ENCODE peak calls at places on chromosome 13, in four cellular contexts. N is IMR-90, E is H9, B is H1. K is an unnamed sample.

GRCh38 chr13:79966039-79966438 is 374.9 kb downstream of the SPRY2 start:
- DNase-seq in B (no peak), N (peak), E (no peak), K (no peak)

GRCh38 chr13:84870190-84870589 is 929.0 kb downstream of the SLITRK6 start:
- DNase-seq in E (peak), B (no peak), N (no peak), K (peak)

GRCh38 chr13:61286148-61286745 is 129.4 kb downstream of the PCDH20 start:
- DNase-seq in E (peak), N (no peak), B (peak), K (peak)

GRCh38 chr13:33004454-33004853 is 11.8 kb upstream of the KL start:
- DNase-seq in E (no peak), N (no peak), B (no peak), K (peak)

GRCh38 chr13:30422056-30422914 is at the start of gene UBE2L5:
- DNase-seq in B (peak), E (peak), N (peak), K (peak)

GRCh38 chr13:44932850-44933251 is 56.4 kb downstream of the NUFIP1 start:
- DNase-seq in N (peak), E (no peak), B (no peak), K (no peak)

GRCh38 chr13:19681517-19681916 is 48.1 kb downstream of the MPHOSPH8 start:
- DNase-seq in N (peak), E (no peak), B (no peak), K (peak)

GRCh38 chr13:50626031-50626643 is 217.4 kb downstream of the DLEU7 start:
- DNase-seq in N (no peak), E (no peak), B (no peak), K (no peak)

GRCh38 chr13:93066187-93066586 is 160.4 kb upstream of the GPC6 start:
- DNase-seq in B (no peak), N (peak), E (no peak), K (no peak)

GRCh38 chr13:30862707-30863106 is 43.4 kb upstream of the MEDAG start:
- DNase-seq in N (no peak), B (no peak), E (no peak), K (peak)

GRCh38 chr13:106173891-106174610 is 361.4 kb downstream of the EFNB2 start:
- DNase-seq in E (no peak), N (no peak), B (no peak), K (no peak)

GRCh38 chr13:20116213-20116612 is 44.6 kb downstream of the GJA3 start:
- DNase-seq in B (no peak), N (no peak), E (no peak), K (peak)

GRCh38 chr13:104014803-104015645 is 948.8 kb upstream of the SLC10A2 start:
- DNase-seq in N (peak), B (no peak), E (no peak), K (no peak)

GRCh38 chr13:20353973-20354372 is 121.9 kb upstream of the GJB6 start:
- DNase-seq in E (no peak), B (no peak), N (peak), K (no peak)

GRCh38 chr13:76489299-76489698 is 396.9 kb downstream of the KCTD12 start:
- DNase-seq in B (no peak), N (no peak), E (no peak), K (no peak)

GRCh38 chr13:30870049-30870884 is 35.8 kb upstream of the MEDAG start:
- DNase-seq in N (peak), B (peak), E (peak), K (peak)

GRCh38 chr13:108922108-108922507 is 292.7 kb downstream of the MYO16 start:
- DNase-seq in B (no peak), N (no peak), E (no peak), K (no peak)

GRCh38 chr13:94415484-94415883 is 64.0 kb downstream of the DCT start:
- DNase-seq in B (no peak), N (no peak), E (no peak), K (peak)

GRCh38 chr13:87234981-87235380 is 436.2 kb upstream of the SLITRK5 start:
- DNase-seq in N (peak), B (no peak), E (no peak), K (no peak)

GRCh38 chr13:23381877-23382276 is 51.6 kb downstream of the SACS start:
- DNase-seq in E (no peak), N (no peak), B (no peak), K (no peak)

GRCh38 chr13:20118268-20119140 is 42.3 kb downstream of the GJA3 start:
- DNase-seq in B (no peak), N (no peak), E (peak), K (peak)

GRCh38 chr13:26132756-26133155 is 80.9 kb upstream of the SHISA2 start:
- DNase-seq in N (peak), B (no peak), E (no peak), K (peak)

GRCh38 chr13:27280009-27280646 is 9.5 kb downstream of the RASL11A start:
- DNase-seq in B (no peak), N (no peak), E (peak), K (no peak)

GRCh38 chr13:23797276-23797903 is 91.8 kb downstream of the MIPEP start:
- DNase-seq in B (no peak), N (no peak), E (no peak), K (no peak)

GRCh38 chr13:108915634-108916497 is 286.5 kb downstream of the MYO16 start:
- DNase-seq in N (peak), B (no peak), E (peak), K (peak)

GRCh38 chr13:30172593-30173300 is 134.6 kb downstream of the KATNAL1 start:
- DNase-seq in B (no peak), E (no peak), N (no peak), K (no peak)

GRCh38 chr13:21949818-21950429 is 279.1 kb downstream of the FGF9 start:
- DNase-seq in B (no peak), N (peak), E (no peak), K (no peak)

GRCh38 chr13:39244561-39245230 is 206.4 kb downstream of the NHLRC3 start:
- DNase-seq in N (no peak), E (no peak), B (no peak), K (no peak)

GRCh38 chr13:28413999-28414398 is 80.9 kb downstream of the FLT1 start:
- DNase-seq in B (no peak), E (no peak), N (no peak), K (no peak)

GRCh38 chr13:24270639-24271131 is 38.7 kb upstream of the C1QTNF9 start:
- DNase-seq in N (peak), B (no peak), E (no peak), K (peak)

GRCh38 chr13:105929486-105929885 is 606.0 kb downstream of the EFNB2 start:
- DNase-seq in E (no peak), B (no peak), N (no peak), K (no peak)

GRCh38 chr13:24271611-24272451 is 37.5 kb upstream of the C1QTNF9 start:
- DNase-seq in N (peak), E (no peak), B (no peak), K (no peak)

GRCh38 chr13:68099616-68100015 is 869.5 kb upstream of the PCDH9 start:
- DNase-seq in N (peak), E (no peak), B (no peak), K (peak)

GRCh38 chr13:71327266-71327665 is 539.7 kb downstream of the DACH1 start:
- DNase-seq in E (no peak), N (no peak), B (no peak), K (no peak)

GRCh38 chr13:20847298-20847697 is 55.2 kb downstream of the XPO4 start:
- DNase-seq in N (no peak), E (no peak), B (no peak), K (peak)

DNA sequence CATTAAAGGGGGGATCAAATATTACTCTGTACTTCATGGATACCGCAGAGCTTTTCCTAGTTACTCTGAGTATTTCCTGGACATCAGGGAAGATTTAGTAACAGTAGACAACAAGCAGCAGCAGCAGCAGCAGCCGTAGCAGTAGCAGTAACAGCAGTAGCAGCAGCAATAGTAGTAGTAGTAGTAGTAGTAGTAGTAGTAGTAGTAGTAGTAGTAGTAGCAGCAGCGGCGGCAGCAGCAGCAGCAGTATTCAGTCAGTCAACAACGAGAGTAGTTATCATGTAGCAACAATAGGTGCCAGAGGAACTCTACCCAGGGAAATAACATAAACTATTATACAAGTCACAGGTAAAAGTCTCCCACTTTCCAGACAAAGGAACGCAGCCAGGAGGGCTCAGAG is 1.1 kb upstream of the DOCK9 start:
- DNase-seq in N (no peak), E (no peak), B (no peak), K (no peak)
- H2BK120ac ChIP-seq in N (no peak), E (no peak), B (no peak), K (no peak)

GRCh38 chr13:74129500-74130144 is 4.6 kb downstream of the KLF12 start:
- DNase-seq in B (no peak), N (no peak), E (no peak), K (no peak)
- H2BK15ac ChIP-seq in B (no peak), N (peak), E (no peak), K (no peak)

GRCh38 chr13:35393886-35394285 is 82.6 kb downstream of the MAB21L1 start:
- DNase-seq in B (no peak), E (no peak), N (no peak), K (no peak)
- H3K56ac ChIP-seq in B (no peak), E (no peak), N (no peak), K (no peak)

GRCh38 chr13:114064516-114065140 is 67.8 kb downstream of the RASA3 start:
- DNase-seq in N (peak), B (no peak), E (no peak), K (no peak)
- H2BK120ac ChIP-seq in N (peak), B (no peak), E (no peak), K (no peak)

GRCh38 chr13:40385858-40386180 is 280.6 kb downstream of the FOXO1 start:
- DNase-seq in E (no peak), B (peak), N (no peak), K (no peak)

GRCh38 chr13:40381935-40382764 is 284.3 kb downstream of the FOXO1 start:
- DNase-seq in N (no peak), B (peak), E (peak), K (no peak)

GRCh38 chr13:40384976-40385857 is 281.2 kb downstream of the FOXO1 start:
- DNase-seq in N (no peak), E (no peak), B (no peak), K (no peak)

GRCh38 chr13:40383922-40384321 is 282.5 kb downstream of the FOXO1 start:
- DNase-seq in E (no peak), N (no peak), B (no peak), K (no peak)

GRCh38 chr13:40383132-40383531 is 283.3 kb downstream of the FOXO1 start:
- DNase-seq in N (no peak), E (peak), B (peak), K (no peak)
- H2BK15ac ChIP-seq in N (no peak), E (no peak), B (no peak), K (no peak)

DNA sequence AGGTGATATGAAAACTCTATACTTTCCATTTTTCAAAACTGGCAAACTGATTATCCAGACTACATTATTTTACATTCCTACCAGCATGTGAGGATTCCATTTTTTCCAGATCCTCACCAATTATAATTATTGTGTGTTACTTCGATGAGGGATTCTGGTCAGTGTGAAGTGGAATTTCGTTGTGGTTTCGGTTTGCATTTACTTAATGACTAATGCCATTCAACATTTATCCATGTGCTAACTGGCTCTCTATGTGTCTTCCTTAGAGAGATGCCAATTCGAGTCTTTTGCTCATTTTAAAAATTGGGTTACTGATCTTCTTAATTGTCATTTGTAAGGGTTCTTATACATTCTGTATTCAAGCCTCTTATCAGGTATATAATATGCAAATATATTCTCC is 1551.3 kb upstream of the MIR17HG start:
- DNase-seq in E (no peak), N (no peak), B (no peak), K (no peak)
- H3K56ac ChIP-seq in E (no peak), N (no peak), B (no peak), K (no peak)

DNA sequence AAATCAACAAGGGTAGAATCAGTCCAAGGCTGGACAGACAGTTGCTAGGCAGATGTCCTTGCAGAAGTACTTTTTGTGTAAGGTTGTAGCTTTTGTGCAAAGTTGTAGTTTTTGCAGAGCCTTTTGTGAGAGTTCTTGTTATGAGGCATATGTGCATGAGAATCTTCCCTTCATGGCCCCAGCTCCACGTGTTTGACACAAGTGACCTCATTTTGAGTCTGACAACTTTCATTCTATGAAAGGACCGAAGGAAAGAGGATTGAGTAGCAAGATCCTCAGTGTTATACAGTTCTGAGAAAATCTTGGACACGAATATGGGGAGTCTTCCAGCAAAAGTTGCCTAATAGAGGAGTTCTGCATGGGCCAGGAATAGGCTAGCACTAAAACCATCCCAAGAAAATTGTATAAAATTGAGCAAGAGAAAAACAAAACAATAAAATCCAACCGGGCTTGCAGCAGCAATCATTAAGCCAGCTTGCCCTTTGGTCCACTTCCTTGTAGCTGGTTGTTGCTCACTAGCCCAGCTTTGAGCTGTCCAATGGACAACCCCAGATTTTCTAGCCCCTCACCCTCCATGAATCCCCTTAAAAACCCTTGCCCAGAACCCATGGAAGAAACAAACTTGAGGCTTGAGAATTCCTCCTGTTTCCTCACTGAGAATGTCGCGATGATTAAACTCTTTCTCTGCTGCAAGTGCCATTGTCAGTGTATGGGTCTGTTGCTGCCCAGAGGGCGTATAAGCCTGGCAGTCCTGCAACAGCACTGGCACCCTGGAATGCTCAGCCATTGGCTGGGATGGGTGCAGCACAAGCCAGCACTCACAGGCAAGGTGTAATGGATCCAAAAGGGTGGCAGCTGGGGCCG is 6.5 kb downstream of the EPSTI1 start:
- DNase-seq in B (no peak), N (no peak), E (peak), K (no peak)
- H2BK120ac ChIP-seq in B (no peak), N (no peak), E (no peak), K (no peak)